ENCODE peak calls at places on chromosomes 2 and 18, in six cellular contexts. N is GM23338, M is A549, Y is HCT116, X is K562, G is SK-N-SH. L is an unnamed sample.
A peak's percentile ranks its signal among the peaks of the same experiment; 100 is the strongest.

GRCh38 chr2:207239754-207240494 is 74.2 kb upstream of the KLF7 start:
- DNase-seq in N (no peak), X (no peak), G (no peak), M (no peak), Y (no peak), L (no peak)

GRCh38 chr2:45882707-45883106 is 231.2 kb downstream of the PRKCE start:
- DNase-seq in G (peak; percentile 68), X (no peak), M (no peak), Y (no peak), N (no peak), L (no peak)

GRCh38 chr2:233482616-233483015 is 84.0 kb downstream of the USP40 start:
- DNase-seq in G (no peak), Y (no peak), M (no peak), N (no peak), X (no peak), L (no peak)

GRCh38 chr2:171566099-171566498 is 43.8 kb downstream of the CYBRD1 start:
- DNase-seq in G (no peak), M (no peak), N (no peak), X (no peak), Y (no peak), L (no peak)

GRCh38 chr2:164479460-164479859 is 141.8 kb downstream of the GRB14 start:
- DNase-seq in N (peak; percentile 72), X (no peak), G (peak; percentile 22), Y (peak; percentile 27), M (no peak), L (no peak)

GRCh38 chr2:232339121-232340081 is 39.1 kb upstream of the ALPP start:
- DNase-seq in M (no peak), G (no peak), X (no peak), Y (no peak), N (peak; percentile 76), L (no peak)

GRCh38 chr18:21739604-21740473 is 753 bp upstream of the MIB1 start:
- DNase-seq in M (no peak), N (peak; percentile 25), G (peak; percentile 16), Y (no peak), X (peak; percentile 41), L (peak; percentile 33)

GRCh38 chr2:29455202-29455885 is 340.1 kb downstream of the CLIP4 start:
- DNase-seq in G (no peak), X (no peak), Y (no peak), M (no peak), N (no peak), L (no peak)

GRCh38 chr2:139763705-139764104 is 983.5 kb upstream of the NXPH2 start:
- DNase-seq in M (no peak), N (no peak), X (no peak), G (no peak), Y (no peak), L (no peak)

GRCh38 chr2:164599954-164600589 is 21.2 kb downstream of the GRB14 start:
- DNase-seq in N (peak; percentile 91), G (peak; percentile 55), M (peak; percentile 53), X (peak; percentile 58), Y (peak; percentile 79), L (peak; percentile 70)

GRCh38 chr2:241508510-241509407 is at the start of gene STK25:
- DNase-seq in N (peak; percentile 99), M (peak; percentile 94), Y (peak; percentile 94), X (peak; percentile 89), G (peak; percentile 99), L (peak; percentile 96)

GRCh38 chr18:12256946-12257345 is 2.8 kb downstream of the CIDEA start:
- DNase-seq in G (no peak), M (no peak), X (no peak), N (no peak), Y (no peak), L (no peak)

GRCh38 chr2:55555977-55556376 is 36.5 kb downstream of the CFAP36 start:
- DNase-seq in N (no peak), Y (no peak), X (no peak), M (no peak), G (no peak), L (no peak)

GRCh38 chr2:43214253-43214652 is 12.2 kb downstream of the ZFP36L2 start:
- DNase-seq in N (peak; percentile 59), M (no peak), X (no peak), Y (no peak), G (no peak), L (no peak)

GRCh38 chr18:9851511-9851910 is 34.3 kb upstream of the TXNDC2 start:
- DNase-seq in G (no peak), M (no peak), Y (no peak), X (no peak), N (no peak), L (peak; percentile 67)

GRCh38 chr2:121471571-121472464 is 58.9 kb upstream of the RNU4ATAC start:
- DNase-seq in G (no peak), X (no peak), N (peak; percentile 36), M (no peak), Y (no peak), L (no peak)

GRCh38 chr2:232927041-232927792 is 57.2 kb downstream of the SNORC start:
- DNase-seq in N (peak; percentile 35), Y (no peak), M (peak; percentile 51), G (peak; percentile 55), X (peak; percentile 31), L (no peak)

GRCh38 chr18:23838801-23839366 is 149.6 kb downstream of the LAMA3 start:
- DNase-seq in N (no peak), X (no peak), M (no peak), Y (no peak), G (no peak), L (no peak)

GRCh38 chr2:8502316-8502715 is 179.5 kb upstream of the ID2 start:
- DNase-seq in X (no peak), M (no peak), Y (no peak), G (no peak), N (no peak), L (no peak)

GRCh38 chr2:228927028-228928010 is 343.8 kb downstream of the PID1 start:
- DNase-seq in X (no peak), N (no peak), G (no peak), M (no peak), Y (no peak), L (no peak)

GRCh38 chr2:200913654-200914053 is 24.5 kb downstream of the NIF3L1 start:
- DNase-seq in N (no peak), G (no peak), M (no peak), Y (no peak), X (no peak), L (no peak)

GRCh38 chr2:70942900-70943871 is 7.5 kb downstream of the ATP6V1B1 start:
- DNase-seq in Y (no peak), X (no peak), G (peak; percentile 73), M (no peak), N (no peak), L (no peak)

GRCh38 chr2:200466703-200467418 is 43.0 kb downstream of the KCTD18 start:
- DNase-seq in X (no peak), G (no peak), Y (no peak), M (no peak), N (no peak), L (no peak)

GRCh38 chr2:140586379-140586778 is 1544.4 kb downstream of the LRP1B start:
- DNase-seq in G (peak; percentile 21), X (no peak), M (peak; percentile 27), Y (peak; percentile 45), N (peak; percentile 80), L (peak; percentile 25)

GRCh38 chr18:37335337-37335736 is 230.3 kb downstream of the CELF4 start:
- DNase-seq in Y (no peak), G (peak; percentile 87), X (peak; percentile 35), M (no peak), N (no peak), L (no peak)

GRCh38 chr2:192265751-192266150 is 71.0 kb upstream of the TMEFF2 start:
- DNase-seq in N (no peak), M (no peak), G (no peak), X (no peak), Y (no peak), L (no peak)

DNA sequence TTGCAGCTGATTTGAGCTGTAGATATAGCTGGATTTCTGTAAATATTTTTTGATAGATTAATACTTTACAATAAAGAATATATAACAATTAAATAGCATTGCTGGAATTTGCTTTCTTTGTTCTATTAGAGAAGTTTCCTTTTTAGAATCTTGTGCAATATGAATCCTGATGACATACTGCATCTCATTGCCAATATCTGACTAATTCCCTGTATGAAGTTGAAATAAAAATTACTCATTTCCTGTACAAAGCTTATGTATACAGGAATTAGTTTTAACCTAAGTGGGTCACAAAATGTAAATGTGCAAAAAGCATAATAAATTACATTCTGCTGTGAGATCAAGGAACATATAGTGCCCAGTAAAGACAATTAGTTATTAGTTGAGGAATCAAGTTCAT is 72.8 kb upstream of the TMEFF2 start:
- DNase-seq in M (no peak), N (no peak), Y (no peak), X (no peak), G (no peak), L (no peak)
- TF ChIP-seq REST in M (no peak), N (no peak), Y (no peak), X (no peak), G (no peak), L (no peak)

GRCh38 chr2:119224391-119224972 is 848 bp downstream of the STEAP3 start:
- DNase-seq in X (no peak), Y (no peak), M (no peak), N (no peak), G (peak; percentile 67), L (peak; percentile 14)
- H3K27ac ChIP-seq in X (no peak overlapping the region), Y (peak overlapping the region; percentile 80), M (peak overlapping the region; percentile 96), N (no peak overlapping the region), G (no peak overlapping the region), L (peak overlapping the region; percentile 35)

GRCh38 chr18:8735274-8735673 is 29.9 kb downstream of the MTCL1 start:
- DNase-seq in X (no peak), G (no peak), N (peak; percentile 38), Y (no peak), M (no peak), L (no peak)
- TF ChIP-seq REST in X (no peak), G (no peak), N (no peak), Y (no peak), M (no peak), L (no peak)

GRCh38 chr2:218998414-218999002 is 5.3 kb upstream of the CRYBA2 start:
- DNase-seq in X (no peak), Y (no peak), N (no peak), M (no peak), G (no peak), L (no peak)
- H3K27ac ChIP-seq in X (no peak overlapping the region), Y (no peak overlapping the region), N (no peak overlapping the region), M (no peak overlapping the region), G (no peak overlapping the region), L (no peak overlapping the region)

GRCh38 chr2:68404901-68405799 is 40.1 kb downstream of the PLEK start:
- DNase-seq in X (no peak), M (no peak), Y (no peak), N (no peak), G (no peak), L (no peak)

GRCh38 chr2:68403199-68403644 is 38.1 kb downstream of the PLEK start:
- DNase-seq in N (no peak), G (no peak), X (no peak), Y (no peak), M (no peak), L (no peak)

GRCh38 chr2:68404164-68404563 is 39.1 kb downstream of the PLEK start:
- DNase-seq in X (no peak), M (no peak), G (no peak), N (no peak), Y (no peak), L (no peak)
- TF ChIP-seq REST in X (no peak), M (no peak), G (no peak), N (no peak), Y (no peak), L (no peak)

L was measured in HL-60.